ENCODE peak calls at places on chromosomes 5 and 9, in ten cellular contexts. L is H4; K is neuronal stem cell; M is PC-3; G is stimulated activated CD8-positive, alpha-beta memory T cell treated with anti-CD3 and anti-CD28 coated beads, Interleukin-4, amount 100 ng/mL, for 4 hours; D is AML-193; N is NCI-H1694 treated with DMSO at 0.1 percent for 48 hours; Q is AG08396; S is stimulated activated CD4-positive, alpha-beta T cell treated with anti-CD3 and anti-CD28 coated beads, Interleukin-12 subunit alpha, Interleukin-12 subunit beta, amount 100 ng/mL, for 4 hours; H is GM20000. O is an unnamed sample.

GRCh38 chr5:178377583-178378270 is 145.1 kb upstream of the PHYKPL start:
- DNase-seq in L (no peak), K (no peak), M (no peak), G (no peak), D (no peak), N (no peak), Q (no peak), S (no peak), H (no peak), O (no peak)

GRCh38 chr9:135615666-135616620 is 23.4 kb downstream of the GLT6D1 start:
- DNase-seq in L (no peak), K (no peak), M (no peak), G (no peak), D (no peak), N (no peak), Q (no peak), S (no peak), H (peak), O (no peak)

GRCh38 chr9:2559212-2560152 is 62.1 kb upstream of the VLDLR start:
- DNase-seq in L (peak), K (no peak), M (peak), G (no peak), D (no peak), N (peak), Q (peak), S (no peak), H (no peak), O (peak)

GRCh38 chr5:1246711-1247431 is 21.7 kb downstream of the SLC6A18 start:
- DNase-seq in L (no peak), K (peak), M (peak), G (no peak), D (no peak), N (no peak), Q (peak), S (peak), H (peak), O (peak)

GRCh38 chr5:14332746-14333145 is 189.6 kb downstream of the TRIO start:
- DNase-seq in L (no peak), K (no peak), M (no peak), G (no peak), D (no peak), N (no peak), Q (no peak), S (no peak), H (no peak), O (no peak)

GRCh38 chr9:15693701-15694100 is 140.9 kb downstream of the CCDC171 start:
- DNase-seq in L (no peak), K (no peak), M (no peak), G (no peak), D (no peak), N (no peak), Q (no peak), S (no peak), H (no peak), O (no peak)

GRCh38 chr9:110650991-110651411 is 17.6 kb upstream of the MUSK start:
- DNase-seq in L (peak), K (no peak), M (peak), G (no peak), D (no peak), N (no peak), Q (peak), S (no peak), H (no peak), O (no peak)

GRCh38 chr5:31604644-31605043 is 34.3 kb upstream of the PDZD2 start:
- DNase-seq in L (no peak), K (no peak), M (no peak), G (no peak), D (no peak), N (no peak), Q (no peak), S (no peak), H (no peak), O (no peak)

GRCh38 chr5:134174841-134175839 is 1.6 kb downstream of the SKP1 start:
- DNase-seq in L (peak), K (no peak), M (peak), G (no peak), D (no peak), N (no peak), Q (no peak), S (no peak), H (no peak), O (no peak)

GRCh38 chr9:128729302-128729701 is 5.4 kb upstream of the ZDHHC12 start:
- DNase-seq in L (no peak), K (no peak), M (no peak), G (no peak), D (no peak), N (peak), Q (no peak), S (no peak), H (no peak), O (no peak)

GRCh38 chr5:149260761-149261160 is 10.9 kb upstream of the AFAP1L1 start:
- DNase-seq in L (no peak), K (no peak), M (peak), G (no peak), D (no peak), N (no peak), Q (no peak), S (no peak), H (no peak), O (no peak)

GRCh38 chr9:137078701-137079400 is 1.5 kb downstream of the UAP1L1 start:
- DNase-seq in L (no peak), K (no peak), M (no peak), G (no peak), D (no peak), N (no peak), Q (no peak), S (no peak), H (no peak), O (no peak)

GRCh38 chr9:438066-438465 is 223.4 kb downstream of the DOCK8 start:
- DNase-seq in L (peak), K (no peak), M (no peak), G (no peak), D (no peak), N (no peak), Q (no peak), S (no peak), H (no peak), O (no peak)

GRCh38 chr5:180113660-180114303 is 42.2 kb upstream of the RNF130 start:
- DNase-seq in L (no peak), K (no peak), M (no peak), G (no peak), D (no peak), N (no peak), Q (no peak), S (no peak), H (no peak), O (peak)

GRCh38 chr9:69325409-69326212 is 596 bp downstream of the ENTREP1 start:
- DNase-seq in L (no peak), K (no peak), M (no peak), G (no peak), D (no peak), N (no peak), Q (peak), S (no peak), H (no peak), O (peak)

GRCh38 chr9:37155601-37156000 is 35.2 kb downstream of the ZCCHC7 start:
- DNase-seq in L (no peak), K (no peak), M (no peak), G (no peak), D (no peak), N (no peak), Q (no peak), S (no peak), H (no peak), O (no peak)

GRCh38 chr9:89668216-89668867 is 63.5 kb downstream of the GADD45G start:
- DNase-seq in L (no peak), K (no peak), M (no peak), G (no peak), D (no peak), N (no peak), Q (no peak), S (no peak), H (no peak), O (no peak)

GRCh38 chr5:86997501-86997900 is 270.2 kb upstream of the RASA1 start:
- DNase-seq in L (no peak), K (no peak), M (no peak), G (no peak), D (no peak), N (no peak), Q (no peak), S (no peak), H (no peak), O (no peak)

GRCh38 chr9:111728617-111729366 is 65.9 kb downstream of the SHOC1 start:
- DNase-seq in L (peak), K (no peak), M (peak), G (no peak), D (no peak), N (no peak), Q (peak), S (no peak), H (no peak), O (no peak)

GRCh38 chr9:128933731-128934130 is 12.9 kb downstream of the PHYHD1 start:
- DNase-seq in L (no peak), K (no peak), M (no peak), G (no peak), D (no peak), N (no peak), Q (no peak), S (no peak), H (no peak), O (no peak)

GRCh38 chr9:88087906-88088305 is 50.4 kb downstream of the SPATA31C2 start:
- DNase-seq in L (no peak), K (no peak), M (peak), G (no peak), D (no peak), N (no peak), Q (no peak), S (no peak), H (no peak), O (no peak)

GRCh38 chr5:38078161-38078560 is 180.2 kb upstream of the EGFLAM start:
- DNase-seq in L (no peak), K (no peak), M (peak), G (no peak), D (no peak), N (no peak), Q (no peak), S (no peak), H (no peak), O (no peak)

GRCh38 chr9:21923694-21924093 is 70.5 kb downstream of the CDKN2A start:
- DNase-seq in L (no peak), K (no peak), M (no peak), G (no peak), D (no peak), N (no peak), Q (no peak), S (no peak), H (no peak), O (no peak)

GRCh38 chr5:139561655-139562451 is 714 bp downstream of the UBE2D2 start:
- DNase-seq in L (peak), K (no peak), M (peak), G (no peak), D (no peak), N (no peak), Q (peak), S (peak), H (peak), O (no peak)

GRCh38 chr9:105503873-105504272 is 54.1 kb upstream of the FKTN start:
- DNase-seq in L (no peak), K (no peak), M (peak), G (no peak), D (no peak), N (no peak), Q (no peak), S (no peak), H (peak), O (no peak)

GRCh38 chr5:77629553-77630245 is 8.8 kb downstream of the OTP start:
- DNase-seq in L (no peak), K (no peak), M (no peak), G (no peak), D (no peak), N (no peak), Q (no peak), S (no peak), H (peak), O (no peak)

GRCh38 chr9:129834489-129835127 is 467 bp downstream of the C9orf78 start:
- DNase-seq in L (no peak), K (no peak), M (peak), G (no peak), D (peak), N (no peak), Q (peak), S (no peak), H (no peak), O (no peak)

GRCh38 chr9:95495529-95495928 is 21.2 kb downstream of the PTCH1 start:
- DNase-seq in L (no peak), K (no peak), M (no peak), G (no peak), D (no peak), N (no peak), Q (no peak), S (no peak), H (no peak), O (no peak)

GRCh38 chr5:133121080-133121479 is 69.3 kb downstream of the HSPA4 start:
- DNase-seq in L (no peak), K (no peak), M (no peak), G (no peak), D (no peak), N (no peak), Q (no peak), S (no peak), H (no peak), O (no peak)